ENCODE peak calls at places on chromosomes 6 and 20, in four cellular contexts. N, B, F and H are unnamed samples.

GRCh38 chr20:23654005-23654404 is 16.2 kb upstream of the CST3 start:
- DNase-seq in N (no peak), B (no peak), F (no peak), H (no peak)

GRCh38 chr6:43968110-43968965 is 158.9 kb downstream of the MRPL14 start:
- DNase-seq in N (no peak), B (no peak), F (no peak), H (no peak)

GRCh38 chr6:68196645-68197044 is 438.4 kb upstream of the ADGRB3 start:
- DNase-seq in N (no peak), B (no peak), F (no peak), H (no peak)

GRCh38 chr6:157405986-157406385 is 25.0 kb downstream of the ZDHHC14 start:
- DNase-seq in N (no peak), B (no peak), F (no peak), H (no peak)

GRCh38 chr6:43926644-43927524 is 156.9 kb downstream of the VEGFA start:
- DNase-seq in N (peak), B (peak), F (peak), H (no peak)

GRCh38 chr6:97401533-97401932 is 118.5 kb upstream of the MMS22L start:
- DNase-seq in N (no peak), B (no peak), F (no peak), H (no peak)

GRCh38 chr6:37456816-37457560 is 24.0 kb downstream of the CMTR1 start:
- DNase-seq in N (no peak), B (no peak), F (no peak), H (no peak)

GRCh38 chr20:46903937-46904336 is 9.3 kb downstream of the EYA2 start:
- DNase-seq in N (no peak), B (no peak), F (no peak), H (no peak)

GRCh38 chr6:154432533-154433476 is 76.2 kb upstream of the IPCEF1 start:
- DNase-seq in N (no peak), B (no peak), F (no peak), H (no peak)

GRCh38 chr20:1566701-1567100 is 9.2 kb upstream of the SIRPD start:
- DNase-seq in N (no peak), B (no peak), F (no peak), H (no peak)

GRCh38 chr6:84882768-84883766 is 118.7 kb upstream of the TBX18 start:
- DNase-seq in N (no peak), B (no peak), F (no peak), H (no peak)

GRCh38 chr6:102114402-102114801 is 720.9 kb downstream of the GRIK2 start:
- DNase-seq in N (no peak), B (no peak), F (no peak), H (no peak)

GRCh38 chr6:142786476-142786875 is 158.5 kb downstream of the HIVEP2 start:
- DNase-seq in N (no peak), B (no peak), F (no peak), H (no peak)

GRCh38 chr6:142935553-142936517 is 9.1 kb downstream of the HIVEP2 start:
- DNase-seq in N (no peak), B (peak), F (peak), H (no peak)

GRCh38 chr6:133223458-133224014 is 17.6 kb upstream of the EYA4 start:
- DNase-seq in N (no peak), B (no peak), F (no peak), H (no peak)
- TF ChIP-seq POLR2AphosphoS5 in N (no peak), B (no peak), F (no peak), H (no peak)

GRCh38 chr20:39282619-39283092 is 320.5 kb downstream of the DHX35 start:
- DNase-seq in N (no peak), B (peak), F (no peak), H (peak)
- TF ChIP-seq POLR2AphosphoS5 in N (no peak), B (peak), F (no peak), H (peak)

DNA sequence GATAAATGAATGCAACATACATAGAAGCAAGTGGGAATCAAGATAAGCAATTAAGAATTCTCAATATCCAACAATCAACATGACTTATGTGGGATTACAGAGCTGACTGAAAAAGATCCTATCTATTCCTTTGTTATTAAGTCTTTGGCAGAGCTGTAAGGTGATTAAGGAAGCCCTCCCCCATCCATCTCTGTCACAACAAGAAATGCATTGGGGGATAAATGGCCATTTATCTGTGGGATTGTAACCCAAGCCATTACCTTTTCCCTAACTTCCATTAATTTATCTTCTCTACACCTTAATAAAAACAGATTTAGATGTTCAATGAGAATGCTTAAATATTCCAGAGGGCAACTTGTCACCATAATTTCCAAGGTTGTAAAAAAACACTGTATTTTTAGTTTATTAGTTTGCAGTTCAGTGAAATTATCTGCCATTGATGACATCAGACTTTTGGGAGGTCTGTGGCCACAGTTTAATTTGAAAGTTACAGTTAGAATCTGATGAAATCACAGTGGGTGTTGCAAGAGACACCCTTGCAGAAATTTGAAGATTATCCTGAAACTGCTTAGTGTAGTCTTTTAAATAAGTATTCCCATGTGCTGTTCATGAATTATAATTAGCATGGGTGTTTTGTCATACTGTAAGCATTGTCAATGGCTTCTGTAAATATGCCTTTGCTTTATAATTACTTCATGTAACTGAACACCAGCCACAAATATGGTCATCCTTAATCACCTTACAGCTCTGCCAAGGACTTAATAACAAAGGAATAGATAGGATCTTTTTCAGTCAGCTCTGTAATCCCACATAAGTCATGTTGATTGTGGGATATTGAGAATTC is 49.4 kb upstream of the FYN start:
- DNase-seq in N (no peak), B (no peak), F (no peak), H (no peak)
- TF ChIP-seq POLR2AphosphoS5 in N (no peak), B (no peak), F (no peak), H (no peak)

GRCh38 chr20:4798010-4798409 is 76.3 kb downstream of the PRND start:
- DNase-seq in N (no peak), B (no peak), F (no peak), H (no peak)

GRCh38 chr20:4802023-4802422 is 80.3 kb downstream of the PRND start:
- DNase-seq in N (no peak), B (no peak), F (no peak), H (no peak)

GRCh38 chr20:4800131-4800530 is 78.4 kb downstream of the PRND start:
- DNase-seq in N (no peak), B (no peak), F (no peak), H (no peak)

GRCh38 chr20:4802522-4802921 is 80.8 kb downstream of the PRND start:
- DNase-seq in N (no peak), B (no peak), F (no peak), H (no peak)

GRCh38 chr20:4800676-4801449 is 79.2 kb downstream of the PRND start:
- DNase-seq in N (no peak), B (no peak), F (no peak), H (no peak)
- TF ChIP-seq POLR2AphosphoS5 in N (no peak), B (no peak), F (no peak), H (no peak)

GRCh38 chr20:10388571-10388970 is 45.5 kb downstream of the MKKS start:
- DNase-seq in N (no peak), B (no peak), F (no peak), H (no peak)

GRCh38 chr20:10385850-10386544 is 48.0 kb downstream of the MKKS start:
- DNase-seq in N (no peak), B (no peak), F (no peak), H (no peak)

GRCh38 chr20:10387686-10388085 is 46.3 kb downstream of the MKKS start:
- DNase-seq in N (no peak), B (no peak), F (no peak), H (no peak)

DNA sequence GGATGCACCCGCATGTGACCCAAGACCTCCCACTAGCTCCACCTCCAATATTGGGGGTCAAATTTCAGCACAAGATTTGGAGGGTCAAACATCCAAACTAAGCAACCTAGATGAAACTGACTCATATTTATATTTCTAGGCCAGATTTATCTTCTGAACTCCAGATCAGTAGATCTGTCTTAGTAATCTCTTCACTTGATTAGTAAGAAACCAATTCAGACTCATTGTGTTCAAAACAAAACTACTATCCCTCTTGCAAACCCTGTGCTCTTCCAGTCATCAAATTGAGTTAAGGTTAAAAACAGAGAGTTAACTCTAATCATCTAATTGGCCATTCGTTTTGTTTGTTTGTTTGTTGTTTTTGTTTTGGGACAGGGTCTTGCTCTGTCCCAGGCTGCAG is 43.3 kb downstream of the MKKS start:
- DNase-seq in N (no peak), B (no peak), F (no peak), H (no peak)
- TF ChIP-seq POLR2AphosphoS5 in N (no peak), B (no peak), F (no peak), H (no peak)

DNA sequence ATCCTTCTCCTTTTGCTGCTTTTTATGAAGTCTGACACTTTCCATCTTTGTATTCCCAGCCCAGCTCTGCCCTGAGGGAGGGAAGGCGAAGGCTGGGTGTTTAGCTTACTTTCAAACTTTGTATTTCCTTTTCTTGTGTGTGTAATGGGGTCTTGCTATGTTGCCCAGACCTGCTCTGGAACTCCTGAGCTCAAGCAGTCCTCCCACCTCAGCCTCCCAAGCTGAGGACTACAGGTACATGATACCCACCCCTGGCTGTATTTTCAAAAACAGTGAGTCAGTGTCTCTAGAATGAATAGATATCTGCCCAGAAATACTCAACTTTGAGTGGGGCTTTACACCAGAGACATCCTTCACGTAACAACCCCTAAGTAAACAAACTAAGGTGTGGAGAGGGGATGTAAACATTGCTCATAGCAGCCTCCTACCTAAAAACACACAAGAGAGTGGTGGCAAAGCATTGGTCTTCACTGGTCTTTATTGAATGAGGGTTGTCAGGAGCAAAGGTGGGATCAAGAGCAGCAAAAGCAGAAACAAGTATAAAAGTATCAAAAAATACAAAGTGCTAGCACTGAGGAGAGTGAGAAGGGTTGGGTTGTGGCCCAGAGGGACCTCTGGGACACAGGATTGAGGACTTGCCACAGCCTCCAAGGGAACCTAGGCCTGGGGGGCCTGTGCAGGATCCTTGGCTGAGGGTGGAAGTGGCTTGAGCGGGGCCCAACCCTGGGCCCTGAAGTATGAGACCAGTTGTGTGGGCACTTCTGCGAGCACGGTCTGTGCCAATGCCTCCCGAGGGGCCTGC is 10.2 kb downstream of the SPAG4 start:
- DNase-seq in N (no peak), B (no peak), F (no peak), H (no peak)
- TF ChIP-seq POLR2AphosphoS5 in N (no peak), B (no peak), F (no peak), H (no peak)

GRCh38 chr6:31125586-31126363 is 5.5 kb upstream of the CDSN start:
- DNase-seq in N (no peak), B (no peak), F (no peak), H (no peak)

GRCh38 chr6:31122803-31123706 is 2.8 kb upstream of the CDSN start:
- DNase-seq in N (peak), B (no peak), F (no peak), H (peak)

GRCh38 chr6:31128093-31128676 is 7.9 kb upstream of the CDSN start:
- DNase-seq in N (peak), B (peak), F (peak), H (peak)

GRCh38 chr6:31126416-31127175 is 6.3 kb upstream of the CDSN start:
- DNase-seq in N (no peak), B (no peak), F (no peak), H (no peak)

GRCh38 chr6:31125162-31125561 is 4.9 kb upstream of the CDSN start:
- DNase-seq in N (no peak), B (no peak), F (no peak), H (peak)
- TF ChIP-seq POLR2AphosphoS5 in N (no peak), B (no peak), F (no peak), H (peak)

GRCh38 chr6:54428437-54428836 is 120.2 kb downstream of the TINAG start:
- DNase-seq in N (no peak), B (no peak), F (no peak), H (no peak)

GRCh38 chr6:54427396-54427910 is 119.2 kb downstream of the TINAG start:
- DNase-seq in N (no peak), B (no peak), F (no peak), H (no peak)

GRCh38 chr6:54426995-54427394 is 118.8 kb downstream of the TINAG start:
- DNase-seq in N (no peak), B (no peak), F (no peak), H (no peak)

DNA sequence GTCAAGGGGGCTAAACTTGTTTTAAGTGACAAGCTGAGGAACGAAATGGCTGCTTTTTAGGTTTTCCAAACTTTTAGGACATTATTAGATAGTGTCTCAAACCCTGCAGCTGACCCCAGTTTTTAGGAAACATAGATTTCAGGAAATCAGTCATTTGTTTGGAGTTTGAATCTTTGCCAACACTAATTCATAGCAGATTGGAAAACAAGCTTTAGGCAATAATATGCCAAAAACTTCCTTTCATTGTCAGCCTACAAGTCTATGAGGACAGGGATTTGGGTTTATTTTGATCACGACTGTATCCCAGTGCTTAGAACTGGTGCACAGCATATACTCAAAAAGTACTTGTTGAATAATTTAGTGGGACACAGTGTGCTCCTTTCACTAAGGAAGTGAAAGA is 123.2 kb downstream of the TINAG start:
- DNase-seq in N (no peak), B (no peak), F (no peak), H (no peak)
- TF ChIP-seq POLR2AphosphoS5 in N (no peak), B (no peak), F (no peak), H (no peak)